ENCODE peak calls at places on chromosome 9, in five cellular contexts. W is B cell, E is dorsolateral prefrontal cortex, B is bronchial epithelial cell, K is progenitor cell of endocrine pancreas. O is an unnamed sample.

GRCh38 chr9:111300140-111300735 is 29.8 kb downstream of the OR2K2 start:
- DNase-seq in W (no peak), B (no peak), K (no peak), E (no peak), O (no peak)

GRCh38 chr9:133826289-133827085 is 88.3 kb upstream of the SARDH start:
- DNase-seq in W (no peak), K (no peak), B (no peak), E (no peak), O (no peak)

GRCh38 chr9:2477755-2478154 is 143.8 kb upstream of the VLDLR start:
- DNase-seq in K (no peak), W (no peak), B (peak), E (no peak), O (no peak)

GRCh38 chr9:137828527-137829259 is 48.9 kb upstream of the CACNA1B start:
- DNase-seq in B (no peak), W (peak), E (no peak), K (peak), O (no peak)

GRCh38 chr9:77514886-77515711 is 133.0 kb downstream of the GNA14 start:
- DNase-seq in W (no peak), E (no peak), K (no peak), B (no peak), O (no peak)

GRCh38 chr9:133740891-133741290 is 2.7 kb upstream of the SARDH start:
- DNase-seq in B (no peak), E (no peak), K (no peak), W (no peak), O (no peak)

GRCh38 chr9:95167998-95168397 is 149.5 kb downstream of the FANCC start:
- DNase-seq in B (peak), W (peak), K (peak), E (no peak), O (peak)

GRCh38 chr9:82354260-82354659 is 365.7 kb downstream of the SPATA31D1 start:
- DNase-seq in E (no peak), B (peak), W (no peak), K (no peak), O (no peak)

GRCh38 chr9:76198336-76198735 is 195.9 kb downstream of the RFK start:
- DNase-seq in W (no peak), B (no peak), E (no peak), K (no peak), O (no peak)

GRCh38 chr9:94212091-94212490 is 47.0 kb upstream of the ZNF169 start:
- DNase-seq in E (no peak), K (no peak), B (no peak), W (no peak), O (no peak)

GRCh38 chr9:98117984-98118639 is 910 bp downstream of the TRIM14 start:
- DNase-seq in W (peak), B (peak), K (no peak), E (no peak), O (peak)

GRCh38 chr9:122159925-122160246 is 178 bp downstream of the MORN5 start:
- DNase-seq in B (no peak), E (no peak), W (no peak), K (no peak), O (no peak)

GRCh38 chr9:122159026-122159924 is at the start of the genes MORN5 and NDUFA8:
- DNase-seq in E (peak), K (peak), W (peak), B (peak), O (peak)

GRCh38 chr9:122162415-122162814 is 2.7 kb downstream of the MORN5 start:
- DNase-seq in K (no peak), E (no peak), W (no peak), B (no peak), O (no peak)

GRCh38 chr9:122158202-122158601 is 1.4 kb downstream of the NDUFA8 start:
- DNase-seq in W (no peak), K (no peak), E (no peak), B (peak), O (peak)
- TF ChIP-seq CTCF in W (peak), K (peak), E (no peak), B (peak), O (peak)

DNA sequence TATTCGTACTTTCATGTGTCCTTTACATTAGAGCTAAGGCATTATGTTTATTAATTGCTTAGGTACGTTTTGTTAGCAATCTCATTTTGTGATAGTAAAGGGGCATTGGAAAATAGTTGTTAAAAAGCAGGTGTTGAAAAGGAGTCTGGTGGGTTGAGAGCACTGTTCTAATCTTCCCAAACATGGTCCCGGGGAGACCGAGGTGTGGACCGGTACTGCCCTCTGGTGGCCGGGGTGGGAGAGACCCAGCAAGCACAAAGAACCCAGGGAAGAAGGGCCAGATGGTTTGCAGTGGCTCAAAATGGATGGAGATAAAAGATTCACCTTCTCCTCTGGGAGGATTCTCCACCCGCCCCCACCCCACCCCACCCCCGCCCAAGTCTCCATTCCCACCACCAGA is 26.1 kb downstream of the IDNK start:
- DNase-seq in W (peak), B (peak), K (peak), E (peak), O (peak)
- TF ChIP-seq CTCF in W (peak), B (peak), K (peak), E (peak), O (peak)

GRCh38 chr9:130897848-130898551 is 1.4 kb upstream of the QRFP start:
- DNase-seq in K (no peak), B (no peak), E (no peak), W (no peak), O (no peak)

GRCh38 chr9:130895481-130896232 is 955 bp downstream of the QRFP start:
- DNase-seq in B (no peak), K (no peak), W (no peak), E (no peak), O (no peak)

GRCh38 chr9:130895038-130895437 is 1.6 kb downstream of the QRFP start:
- DNase-seq in W (no peak), K (no peak), B (no peak), E (no peak), O (no peak)

GRCh38 chr9:130897105-130897751 is 616 bp upstream of the QRFP start:
- DNase-seq in K (no peak), W (no peak), E (no peak), B (no peak), O (no peak)

GRCh38 chr9:130896233-130897012 is at the start of gene QRFP:
- DNase-seq in E (no peak), K (no peak), B (no peak), W (no peak), O (no peak)
- TF ChIP-seq CTCF in E (no peak), K (no peak), B (peak), W (no peak), O (no peak)

GRCh38 chr9:38350529-38350928 is 42.0 kb upstream of the ALDH1B1 start:
- DNase-seq in W (no peak), E (no peak), K (no peak), B (no peak), O (no peak)
- TF ChIP-seq CTCF in W (no peak), E (no peak), K (no peak), B (no peak), O (no peak)

GRCh38 chr9:16131269-16131668 is 578.4 kb downstream of the CCDC171 start:
- DNase-seq in B (no peak), E (no peak), W (no peak), K (no peak), O (no peak)
- TF ChIP-seq CTCF in B (peak), E (no peak), W (no peak), K (peak), O (no peak)

GRCh38 chr9:124197177-124198095 is 60.3 kb upstream of the NEK6 start:
- DNase-seq in W (peak), E (no peak), B (no peak), K (no peak), O (peak)
- TF ChIP-seq CTCF in W (peak), E (no peak), B (no peak), K (no peak), O (peak)

GRCh38 chr9:86287013-86287412 is 4.7 kb upstream of the ISCA1 start:
- DNase-seq in B (peak), E (no peak), W (no peak), K (no peak), O (no peak)
- TF ChIP-seq CTCF in B (peak), E (peak), W (peak), K (peak), O (peak)

GRCh38 chr9:70950270-70950669 is 171.2 kb downstream of the TRPM3 start:
- DNase-seq in B (no peak), W (no peak), E (no peak), K (no peak), O (no peak)
- TF ChIP-seq CTCF in B (no peak), W (no peak), E (no peak), K (no peak), O (no peak)

GRCh38 chr9:126173401-126173800 is 153.2 kb upstream of the MVB12B start:
- DNase-seq in B (no peak), W (no peak), E (no peak), K (no peak), O (no peak)

GRCh38 chr9:126169736-126170135 is 156.9 kb upstream of the MVB12B start:
- DNase-seq in K (no peak), W (no peak), E (no peak), B (no peak), O (no peak)

GRCh38 chr9:126166866-126167265 is 159.8 kb upstream of the MVB12B start:
- DNase-seq in W (no peak), B (no peak), K (no peak), E (no peak), O (no peak)

GRCh38 chr9:126171641-126172040 is 155.0 kb upstream of the MVB12B start:
- DNase-seq in E (no peak), W (no peak), B (no peak), K (no peak), O (no peak)

DNA sequence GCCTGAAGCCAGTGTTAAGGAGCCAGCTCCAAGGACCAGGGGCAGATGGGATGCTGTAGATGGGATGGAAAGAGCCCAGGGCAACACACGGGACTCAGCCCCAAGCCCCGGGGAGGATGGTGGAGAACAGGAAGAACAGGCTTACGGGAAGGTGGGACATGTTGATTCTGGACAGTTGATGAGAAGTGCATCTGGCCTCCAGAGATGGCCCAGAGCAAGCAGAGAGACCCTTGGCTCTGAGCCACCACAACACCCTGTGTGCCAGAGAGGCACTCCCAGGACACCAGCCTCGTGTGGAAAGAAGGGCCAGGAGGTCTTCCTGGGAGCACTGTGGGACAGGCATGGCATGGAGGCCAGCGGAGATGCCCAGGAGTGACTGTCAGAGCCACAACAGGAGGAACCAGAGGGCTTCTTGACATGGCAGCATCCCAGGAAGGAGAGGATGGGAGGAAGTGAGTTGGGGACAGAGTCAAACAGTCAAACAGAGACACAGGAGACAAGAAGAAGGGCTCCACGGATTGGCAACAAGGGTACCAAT is 156.3 kb upstream of the MVB12B start:
- DNase-seq in W (no peak), B (no peak), E (no peak), K (no peak), O (no peak)
- TF ChIP-seq CTCF in W (no peak), B (no peak), E (no peak), K (no peak), O (no peak)